ENCODE peak calls at places on chromosomes 6 and 20, in nine cellular contexts. O is bronchial epithelial cell; G is GM23248; S is uterus; W is activated T-cell treated with anti-CD3 and anti-CD28 coated beads, Interleukin-2, amount 50 U/mL, for 4 hours; M is neural progenitor cell; Q is IMR-90; Z is activated CD4-positive, alpha-beta T cell treated with anti-CD3 and anti-CD28 coated beads, Interleukin-2, amount 50 U/mL, for 1 hour; I is NCI-H1417. D is an unnamed sample.

GRCh38 chr6:114541794-114542193 is 199.0 kb upstream of the HS3ST5 start:
- DNase-seq in O (no peak), G (no peak), S (no peak), W (no peak), M (no peak), Q (no peak), Z (no peak), I (no peak), D (no peak)

GRCh38 chr6:16781348-16782169 is 20.3 kb upstream of the ATXN1 start:
- DNase-seq in O (peak), G (no peak), S (no peak), W (no peak), M (no peak), Q (no peak), Z (no peak), I (peak), D (no peak)

GRCh38 chr6:16058188-16058780 is 70.6 kb upstream of the MYLIP start:
- DNase-seq in O (no peak), G (no peak), S (peak), W (no peak), M (no peak), Q (no peak), Z (no peak), I (peak), D (no peak)

GRCh38 chr6:137315081-137315480 is 95.9 kb upstream of the IFNGR1 start:
- DNase-seq in O (no peak), G (no peak), S (no peak), W (no peak), M (no peak), Q (no peak), Z (no peak), I (peak), D (no peak)

GRCh38 chr6:89290401-89291155 is 24.5 kb downstream of the GABRR2 start:
- DNase-seq in O (no peak), G (no peak), S (no peak), W (no peak), M (no peak), Q (no peak), Z (no peak), I (peak), D (no peak)

GRCh38 chr6:55180258-55180657 is 5.9 kb downstream of the HCRTR2 start:
- DNase-seq in O (no peak), G (no peak), S (no peak), W (no peak), M (no peak), Q (no peak), Z (no peak), I (no peak), D (no peak)

GRCh38 chr6:79506251-79506650 is 31.0 kb downstream of the LCA5 start:
- DNase-seq in O (peak), G (peak), S (no peak), W (no peak), M (no peak), Q (peak), Z (no peak), I (no peak), D (no peak)

GRCh38 chr20:51862796-51863195 is 60.5 kb upstream of the SALL4 start:
- DNase-seq in O (no peak), G (peak), S (no peak), W (no peak), M (no peak), Q (peak), Z (no peak), I (no peak), D (no peak)

GRCh38 chr6:164124986-164125385 is 710.5 kb downstream of the QKI start:
- DNase-seq in O (no peak), G (no peak), S (no peak), W (no peak), M (no peak), Q (no peak), Z (no peak), I (no peak), D (no peak)

GRCh38 chr20:17823382-17824144 is 123.8 kb downstream of the BANF2 start:
- DNase-seq in O (no peak), G (no peak), S (no peak), W (no peak), M (no peak), Q (no peak), Z (no peak), I (no peak), D (no peak)

GRCh38 chr6:87213364-87213763 is 58.0 kb downstream of the ZNF292 start:
- DNase-seq in O (peak), G (no peak), S (no peak), W (no peak), M (no peak), Q (no peak), Z (no peak), I (no peak), D (no peak)

GRCh38 chr6:29850011-29850553 is 22.5 kb downstream of the HLA-G start:
- DNase-seq in O (peak), G (peak), S (no peak), W (peak), M (no peak), Q (no peak), Z (no peak), I (no peak), D (no peak)

GRCh38 chr6:1604347-1604990 is 5.2 kb upstream of the FOXC1 start:
- DNase-seq in O (no peak), G (peak), S (no peak), W (peak), M (peak), Q (peak), Z (peak), I (no peak), D (peak)

GRCh38 chr6:33433560-33434191 is 13.8 kb downstream of the SYNGAP1 start:
- DNase-seq in O (no peak), G (no peak), S (peak), W (no peak), M (peak), Q (peak), Z (no peak), I (no peak), D (no peak)

GRCh38 chr6:144710207-144710606 is 425.1 kb downstream of the UTRN start:
- DNase-seq in O (peak), G (peak), S (no peak), W (no peak), M (no peak), Q (peak), Z (no peak), I (peak), D (no peak)

GRCh38 chr20:60062431-60063336 is 104.5 kb downstream of the CDH26 start:
- DNase-seq in O (no peak), G (peak), S (peak), W (no peak), M (no peak), Q (peak), Z (no peak), I (peak), D (peak)

GRCh38 chr6:111576302-111576701 is 29.4 kb downstream of the TRAF3IP2 start:
- DNase-seq in O (no peak), G (peak), S (no peak), W (no peak), M (no peak), Q (peak), Z (no peak), I (no peak), D (no peak)

GRCh38 chr20:18427214-18427613 is 39.6 kb downstream of the DZANK1 start:
- DNase-seq in O (no peak), G (no peak), S (no peak), W (no peak), M (no peak), Q (no peak), Z (no peak), I (no peak), D (no peak)

GRCh38 chr6:136113736-136114173 is 136.4 kb downstream of the MTFR2 start:
- DNase-seq in O (peak), G (peak), S (peak), W (no peak), M (peak), Q (peak), Z (no peak), I (peak), D (no peak)

GRCh38 chr6:111600588-111601440 is 4.9 kb downstream of the TRAF3IP2 start:
- DNase-seq in O (no peak), G (peak), S (peak), W (no peak), M (no peak), Q (no peak), Z (no peak), I (no peak), D (no peak)

GRCh38 chr6:132130530-132131298 is 179.5 kb upstream of the CCN2 start:
- DNase-seq in O (no peak), G (peak), S (peak), W (no peak), M (no peak), Q (peak), Z (no peak), I (no peak), D (no peak)

GRCh38 chr6:85404497-85405174 is 45.2 kb upstream of the NT5E start:
- DNase-seq in O (peak), G (peak), S (no peak), W (no peak), M (no peak), Q (peak), Z (no peak), I (no peak), D (no peak)

GRCh38 chr6:111210074-111210729 is 122.9 kb downstream of the SLC16A10 start:
- DNase-seq in O (peak), G (peak), S (no peak), W (no peak), M (peak), Q (peak), Z (no peak), I (peak), D (no peak)

GRCh38 chr6:436308-437041 is 44.9 kb downstream of the IRF4 start:
- DNase-seq in O (no peak), G (peak), S (no peak), W (no peak), M (no peak), Q (peak), Z (no peak), I (no peak), D (no peak)

GRCh38 chr6:130843575-130844320 is 16.5 kb downstream of the SMLR1 start:
- DNase-seq in O (peak), G (peak), S (no peak), W (no peak), M (peak), Q (peak), Z (no peak), I (peak), D (no peak)

GRCh38 chr20:61886721-61887658 is 178.7 kb downstream of the TAF4 start:
- DNase-seq in O (peak), G (peak), S (no peak), W (no peak), M (peak), Q (peak), Z (peak), I (peak), D (peak)

GRCh38 chr20:61924211-61924857 is 141.3 kb downstream of the TAF4 start:
- DNase-seq in O (no peak), G (no peak), S (no peak), W (no peak), M (no peak), Q (no peak), Z (no peak), I (no peak), D (peak)

GRCh38 chr20:37328149-37328945 is 17.6 kb upstream of the SRC start:
- DNase-seq in O (no peak), G (peak), S (no peak), W (no peak), M (no peak), Q (no peak), Z (no peak), I (no peak), D (no peak)

GRCh38 chr20:49690899-49691620 is 22.6 kb downstream of the B4GALT5 start:
- DNase-seq in O (peak), G (peak), S (no peak), W (no peak), M (no peak), Q (peak), Z (no peak), I (no peak), D (no peak)

GRCh38 chr20:35307666-35308653 is 15.7 kb upstream of the FAM83C start:
- DNase-seq in O (peak), G (peak), S (no peak), W (no peak), M (no peak), Q (peak), Z (no peak), I (no peak), D (peak)

GRCh38 chr6:84224251-84224650 is 3.2 kb downstream of the CEP162 start:
- DNase-seq in O (no peak), G (peak), S (no peak), W (no peak), M (no peak), Q (no peak), Z (no peak), I (no peak), D (no peak)

GRCh38 chr6:27847706-27848105 is 64.5 kb downstream of the OR2B2 start:
- DNase-seq in O (peak), G (peak), S (no peak), W (no peak), M (no peak), Q (peak), Z (no peak), I (no peak), D (no peak)

D was measured in dorsolateral prefrontal cortex.